ENCODE peak calls at places on chromosomes 3 and 15, in eight cellular contexts. One of them, this sample, is unnamed.

GRCh38 chr3:132730891-132731580 is 8.8 kb upstream of the NPHP3 start:
- DNase-seq in A673: peak; percentile 61
- DNase-seq in cardiac muscle cell: peak; percentile 58
- DNase-seq in GM23248: peak; percentile 72
- DNase-seq in body of pancreas: no peak
- DNase-seq in PC-3: peak; percentile 55
- DNase-seq in K562: peak; percentile 22
- DNase-seq in esophagus squamous epithelium: no peak
- DNase-seq in this sample: no peak

GRCh38 chr3:11096266-11097135 is 57.8 kb upstream of the HRH1 start:
- DNase-seq in A673: peak; percentile 97
- DNase-seq in cardiac muscle cell: peak; percentile 79
- DNase-seq in GM23248: peak; percentile 98
- DNase-seq in body of pancreas: peak; percentile 40
- DNase-seq in PC-3: peak; percentile 91
- DNase-seq in K562: peak; percentile 72
- DNase-seq in esophagus squamous epithelium: no peak
- DNase-seq in this sample: no peak

GRCh38 chr3:188458761-188459160 is 304.8 kb downstream of the LPP start:
- DNase-seq in A673: no peak
- DNase-seq in cardiac muscle cell: no peak
- DNase-seq in GM23248: no peak
- DNase-seq in body of pancreas: no peak
- DNase-seq in PC-3: no peak
- DNase-seq in K562: no peak
- DNase-seq in esophagus squamous epithelium: no peak
- DNase-seq in this sample: no peak

GRCh38 chr15:94298359-94298758 is 67.0 kb downstream of the MCTP2 start:
- DNase-seq in A673: no peak
- DNase-seq in cardiac muscle cell: no peak
- DNase-seq in GM23248: peak; percentile 15
- DNase-seq in body of pancreas: no peak
- DNase-seq in PC-3: no peak
- DNase-seq in K562: no peak
- DNase-seq in esophagus squamous epithelium: no peak
- DNase-seq in this sample: no peak

GRCh38 chr15:92525758-92526245 is 129.8 kb downstream of the FAM174B start:
- DNase-seq in A673: no peak
- DNase-seq in cardiac muscle cell: no peak
- DNase-seq in GM23248: no peak
- DNase-seq in body of pancreas: no peak
- DNase-seq in PC-3: no peak
- DNase-seq in K562: no peak
- DNase-seq in esophagus squamous epithelium: no peak
- DNase-seq in this sample: no peak

GRCh38 chr15:96693990-96694517 is 363.6 kb downstream of the NR2F2 start:
- DNase-seq in A673: peak; percentile 89
- DNase-seq in cardiac muscle cell: no peak
- DNase-seq in GM23248: no peak
- DNase-seq in body of pancreas: no peak
- DNase-seq in PC-3: peak; percentile 34
- DNase-seq in K562: no peak
- DNase-seq in esophagus squamous epithelium: no peak
- DNase-seq in this sample: no peak

GRCh38 chr3:156812521-156813335 is 13.4 kb upstream of the LEKR1 start:
- DNase-seq in A673: no peak
- DNase-seq in cardiac muscle cell: no peak
- DNase-seq in GM23248: peak; percentile 68
- DNase-seq in body of pancreas: peak; percentile 58
- DNase-seq in PC-3: peak; percentile 67
- DNase-seq in K562: peak; percentile 80
- DNase-seq in esophagus squamous epithelium: no peak
- DNase-seq in this sample: no peak

GRCh38 chr3:151766454-151766853 is 32.7 kb downstream of the AADACL2 start:
- DNase-seq in A673: peak; percentile 32
- DNase-seq in cardiac muscle cell: no peak
- DNase-seq in GM23248: peak; percentile 44
- DNase-seq in body of pancreas: no peak
- DNase-seq in PC-3: peak; percentile 75
- DNase-seq in K562: no peak
- DNase-seq in esophagus squamous epithelium: no peak
- DNase-seq in this sample: no peak

GRCh38 chr15:39300451-39301153 is 280.3 kb upstream of the THBS1 start:
- DNase-seq in A673: no peak
- DNase-seq in cardiac muscle cell: no peak
- DNase-seq in GM23248: peak; percentile 83
- DNase-seq in body of pancreas: no peak
- DNase-seq in PC-3: peak; percentile 87
- DNase-seq in K562: no peak
- DNase-seq in esophagus squamous epithelium: no peak
- DNase-seq in this sample: no peak

GRCh38 chr3:50436063-50436674 is 67.3 kb downstream of the CACNA2D2 start:
- DNase-seq in A673: peak; percentile 23
- DNase-seq in cardiac muscle cell: peak; percentile 85
- DNase-seq in GM23248: peak; percentile 57
- DNase-seq in body of pancreas: peak; percentile 87
- DNase-seq in PC-3: peak; percentile 77
- DNase-seq in K562: peak; percentile 83
- DNase-seq in esophagus squamous epithelium: no peak
- DNase-seq in this sample: peak; percentile 40

GRCh38 chr15:93048759-93049161 is 40.3 kb downstream of the RGMA start:
- DNase-seq in A673: peak; percentile 81
- DNase-seq in cardiac muscle cell: no peak
- DNase-seq in GM23248: no peak
- DNase-seq in body of pancreas: no peak
- DNase-seq in PC-3: peak; percentile 57
- DNase-seq in K562: no peak
- DNase-seq in esophagus squamous epithelium: no peak
- DNase-seq in this sample: no peak

GRCh38 chr3:37064747-37065146 is 71.4 kb downstream of the MLH1 start:
- DNase-seq in A673: no peak
- DNase-seq in cardiac muscle cell: no peak
- DNase-seq in GM23248: peak; percentile 62
- DNase-seq in body of pancreas: no peak
- DNase-seq in PC-3: no peak
- DNase-seq in K562: no peak
- DNase-seq in esophagus squamous epithelium: no peak
- DNase-seq in this sample: no peak

GRCh38 chr3:174132006-174132405 is 727.1 kb upstream of the NAALADL2 start:
- DNase-seq in A673: no peak
- DNase-seq in cardiac muscle cell: no peak
- DNase-seq in GM23248: peak; percentile 38
- DNase-seq in body of pancreas: no peak
- DNase-seq in PC-3: no peak
- DNase-seq in K562: no peak
- DNase-seq in esophagus squamous epithelium: no peak
- DNase-seq in this sample: no peak

GRCh38 chr3:50274371-50275104 is 4.3 kb upstream of the LSMEM2 start:
- DNase-seq in A673: peak; percentile 60
- DNase-seq in cardiac muscle cell: peak; percentile 82
- DNase-seq in GM23248: peak; percentile 71
- DNase-seq in body of pancreas: peak; percentile 68
- DNase-seq in PC-3: peak; percentile 68
- DNase-seq in K562: peak; percentile 67
- DNase-seq in esophagus squamous epithelium: no peak
- DNase-seq in this sample: peak; percentile 42

GRCh38 chr15:89912145-89912673 is 543 bp downstream of the ARPIN start:
- DNase-seq in A673: no peak
- DNase-seq in cardiac muscle cell: peak; percentile 43
- DNase-seq in GM23248: peak; percentile 56
- DNase-seq in body of pancreas: peak; percentile 68
- DNase-seq in PC-3: peak; percentile 35
- DNase-seq in K562: no peak
- DNase-seq in esophagus squamous epithelium: no peak
- DNase-seq in this sample: no peak

GRCh38 chr3:42266085-42266484 is at the start of gene CCK:
- DNase-seq in A673: peak; percentile 10
- DNase-seq in cardiac muscle cell: no peak
- DNase-seq in GM23248: no peak
- DNase-seq in body of pancreas: no peak
- DNase-seq in PC-3: no peak
- DNase-seq in K562: no peak
- DNase-seq in esophagus squamous epithelium: no peak
- DNase-seq in this sample: no peak
- H3K27me3 ChIP-seq in A673: peaks cover 23% of the 10 kb centered on the region
- H3K27me3 ChIP-seq in cardiac muscle cell: peaks cover 52% of the 10 kb centered on the region
- H3K27me3 ChIP-seq in GM23248: peaks cover 60% of the 10 kb centered on the region
- H3K27me3 ChIP-seq in body of pancreas: peaks cover 27% of the 10 kb centered on the region
- H3K27me3 ChIP-seq in PC-3: peaks cover 44% of the 10 kb centered on the region
- H3K27me3 ChIP-seq in K562: peaks cover 61% of the 10 kb centered on the region
- H3K27me3 ChIP-seq in esophagus squamous epithelium: peaks cover 34% of the 10 kb centered on the region
- H3K27me3 ChIP-seq in this sample: peaks cover 21% of the 10 kb centered on the region

DNA sequence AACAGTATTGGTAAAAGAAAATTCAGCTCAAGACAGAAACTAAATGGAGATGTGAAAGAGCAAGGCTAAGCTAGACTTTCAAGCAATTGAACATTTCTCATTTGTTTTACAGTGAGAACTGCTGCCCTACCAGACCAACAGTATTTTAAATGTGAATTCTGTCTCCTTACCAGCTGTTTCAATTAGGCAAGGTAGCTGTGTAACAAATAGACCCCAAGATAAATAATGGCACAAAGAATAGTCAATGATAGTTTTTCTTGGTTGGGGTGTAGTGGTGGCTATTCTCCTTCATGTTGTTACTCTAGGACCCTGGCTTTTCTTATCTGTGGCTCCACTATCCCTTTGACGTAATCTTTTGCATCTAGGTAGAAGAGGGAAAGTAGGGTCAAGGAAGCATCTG is 30.4 kb upstream of the THRB start:
- DNase-seq in A673: no peak
- DNase-seq in cardiac muscle cell: no peak
- DNase-seq in GM23248: no peak
- DNase-seq in body of pancreas: no peak
- DNase-seq in PC-3: no peak
- DNase-seq in K562: no peak
- DNase-seq in esophagus squamous epithelium: no peak
- DNase-seq in this sample: no peak
- H3K27me3 ChIP-seq in A673: peaks cover 61% of the 10 kb centered on the region
- H3K27me3 ChIP-seq in cardiac muscle cell: peaks cover 39% of the 10 kb centered on the region
- H3K27me3 ChIP-seq in GM23248: peaks cover 4% of the 10 kb centered on the region
- H3K27me3 ChIP-seq in body of pancreas: no peaks in the 10 kb centered on the region
- H3K27me3 ChIP-seq in PC-3: no peaks in the 10 kb centered on the region
- H3K27me3 ChIP-seq in K562: no peaks in the 10 kb centered on the region
- H3K27me3 ChIP-seq in esophagus squamous epithelium: no peaks in the 10 kb centered on the region
- H3K27me3 ChIP-seq in this sample: no peaks in the 10 kb centered on the region

GRCh38 chr3:181718416-181718815 is 6.7 kb downstream of the SOX2 start:
- DNase-seq in A673: no peak
- DNase-seq in cardiac muscle cell: no peak
- DNase-seq in GM23248: no peak
- DNase-seq in body of pancreas: no peak
- DNase-seq in PC-3: no peak
- DNase-seq in K562: no peak
- DNase-seq in esophagus squamous epithelium: no peak
- DNase-seq in this sample: no peak

GRCh38 chr3:181716916-181717315 is 5.2 kb downstream of the SOX2 start:
- DNase-seq in A673: peak; percentile 70
- DNase-seq in cardiac muscle cell: no peak
- DNase-seq in GM23248: no peak
- DNase-seq in body of pancreas: no peak
- DNase-seq in PC-3: no peak
- DNase-seq in K562: no peak
- DNase-seq in esophagus squamous epithelium: no peak
- DNase-seq in this sample: no peak

GRCh38 chr3:181719298-181719859 is 7.7 kb downstream of the SOX2 start:
- DNase-seq in A673: no peak
- DNase-seq in cardiac muscle cell: no peak
- DNase-seq in GM23248: no peak
- DNase-seq in body of pancreas: no peak
- DNase-seq in PC-3: no peak
- DNase-seq in K562: no peak
- DNase-seq in esophagus squamous epithelium: no peak
- DNase-seq in this sample: no peak

GRCh38 chr3:181715601-181716340 is 4.0 kb downstream of the SOX2 start:
- DNase-seq in A673: peak; percentile 76
- DNase-seq in cardiac muscle cell: no peak
- DNase-seq in GM23248: no peak
- DNase-seq in body of pancreas: no peak
- DNase-seq in PC-3: no peak
- DNase-seq in K562: no peak
- DNase-seq in esophagus squamous epithelium: no peak
- DNase-seq in this sample: no peak

DNA sequence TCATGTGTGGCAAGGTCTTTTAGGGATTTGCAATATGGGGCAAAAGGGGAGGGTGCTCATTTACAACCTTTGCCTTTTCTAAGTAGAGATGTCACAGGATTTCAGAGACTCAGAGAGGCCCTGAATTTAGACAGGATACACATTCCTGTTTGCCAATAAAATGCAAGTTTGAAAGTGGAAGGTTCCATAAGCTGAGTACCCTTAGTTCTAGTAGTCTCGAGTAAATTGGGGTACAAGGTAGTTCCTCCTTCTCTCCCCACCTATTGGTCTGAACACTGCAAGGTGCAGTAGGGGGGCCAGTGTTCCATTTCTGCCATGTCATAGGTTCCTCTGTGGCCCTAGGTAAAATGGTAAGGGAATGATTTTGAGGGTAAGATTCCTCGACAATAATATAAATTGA is 5.8 kb downstream of the SOX2 start:
- DNase-seq in A673: no peak
- DNase-seq in cardiac muscle cell: no peak
- DNase-seq in GM23248: no peak
- DNase-seq in body of pancreas: no peak
- DNase-seq in PC-3: no peak
- DNase-seq in K562: no peak
- DNase-seq in esophagus squamous epithelium: no peak
- DNase-seq in this sample: no peak
- H3K27me3 ChIP-seq in A673: no peaks in the 10 kb centered on the region
- H3K27me3 ChIP-seq in cardiac muscle cell: peaks cover 100% of the 10 kb centered on the region
- H3K27me3 ChIP-seq in GM23248: peaks cover 95% of the 10 kb centered on the region
- H3K27me3 ChIP-seq in body of pancreas: peaks cover 59% of the 10 kb centered on the region
- H3K27me3 ChIP-seq in PC-3: peaks cover 99% of the 10 kb centered on the region
- H3K27me3 ChIP-seq in K562: peaks cover 23% of the 10 kb centered on the region
- H3K27me3 ChIP-seq in esophagus squamous epithelium: peaks cover 9% of the 10 kb centered on the region
- H3K27me3 ChIP-seq in this sample: peaks cover 58% of the 10 kb centered on the region

GRCh38 chr3:138938056-138938876 is 8.7 kb downstream of the FOXL2 start:
- DNase-seq in A673: no peak
- DNase-seq in cardiac muscle cell: no peak
- DNase-seq in GM23248: no peak
- DNase-seq in body of pancreas: no peak
- DNase-seq in PC-3: no peak
- DNase-seq in K562: peak; percentile 48
- DNase-seq in esophagus squamous epithelium: no peak
- DNase-seq in this sample: no peak

GRCh38 chr3:138935505-138935863 is 11.5 kb downstream of the FOXL2 start:
- DNase-seq in A673: no peak
- DNase-seq in cardiac muscle cell: no peak
- DNase-seq in GM23248: no peak
- DNase-seq in body of pancreas: no peak
- DNase-seq in PC-3: peak; percentile 4
- DNase-seq in K562: no peak
- DNase-seq in esophagus squamous epithelium: no peak
- DNase-seq in this sample: no peak

GRCh38 chr3:138935864-138936762 is 10.8 kb downstream of the FOXL2 start:
- DNase-seq in A673: peak; percentile 61
- DNase-seq in cardiac muscle cell: peak; percentile 74
- DNase-seq in GM23248: peak; percentile 76
- DNase-seq in body of pancreas: peak; percentile 88
- DNase-seq in PC-3: peak; percentile 71
- DNase-seq in K562: peak; percentile 91
- DNase-seq in esophagus squamous epithelium: no peak
- DNase-seq in this sample: peak; percentile 48

GRCh38 chr3:138937690-138938055 is 9.3 kb downstream of the FOXL2 start:
- DNase-seq in A673: no peak
- DNase-seq in cardiac muscle cell: no peak
- DNase-seq in GM23248: no peak
- DNase-seq in body of pancreas: no peak
- DNase-seq in PC-3: no peak
- DNase-seq in K562: no peak
- DNase-seq in esophagus squamous epithelium: no peak
- DNase-seq in this sample: no peak

GRCh38 chr3:138936763-138937689 is 9.9 kb downstream of the FOXL2 start:
- DNase-seq in A673: no peak
- DNase-seq in cardiac muscle cell: no peak
- DNase-seq in GM23248: peak; percentile 37
- DNase-seq in body of pancreas: no peak
- DNase-seq in PC-3: no peak
- DNase-seq in K562: no peak
- DNase-seq in esophagus squamous epithelium: no peak
- DNase-seq in this sample: no peak
- H3K27me3 ChIP-seq in A673: peaks cover 68% of the 10 kb centered on the region
- H3K27me3 ChIP-seq in cardiac muscle cell: peaks cover 95% of the 10 kb centered on the region
- H3K27me3 ChIP-seq in GM23248: peaks cover 35% of the 10 kb centered on the region
- H3K27me3 ChIP-seq in body of pancreas: peaks cover 43% of the 10 kb centered on the region
- H3K27me3 ChIP-seq in PC-3: no peaks in the 10 kb centered on the region
- H3K27me3 ChIP-seq in K562: no peaks in the 10 kb centered on the region
- H3K27me3 ChIP-seq in esophagus squamous epithelium: peaks cover 57% of the 10 kb centered on the region
- H3K27me3 ChIP-seq in this sample: peaks cover 64% of the 10 kb centered on the region